ENCODE peak calls at places on chromosomes 6 and 20, in five cellular contexts. P is choroid plexus epithelial cell, X is fibroblast of lung, R is astrocyte, T is H7. E is an unnamed sample.

GRCh38 chr6:146693342-146693741 is 94.6 kb downstream of the ADGB start:
- DNase-seq in P (no peak), X (no peak), R (no peak), T (no peak), E (no peak)

GRCh38 chr20:7879883-7880282 is 60.4 kb downstream of the HAO1 start:
- DNase-seq in P (peak), X (no peak), R (peak), T (no peak), E (no peak)

GRCh38 chr20:50690979-50691584 is at the start of gene RIPOR3:
- DNase-seq in P (peak), X (peak), R (peak), T (peak), E (peak)

GRCh38 chr20:3238616-3239025 is 369 bp downstream of the SLC4A11 start:
- DNase-seq in P (peak), X (peak), R (no peak), T (peak), E (peak)

GRCh38 chr6:41200901-41201783 is at the start of gene TREML2:
- DNase-seq in P (no peak), X (no peak), R (no peak), T (no peak), E (no peak)

GRCh38 chr20:37984018-37984785 is 49.1 kb downstream of the TTI1 start:
- DNase-seq in P (no peak), X (no peak), R (no peak), T (no peak), E (no peak)

GRCh38 chr6:1286972-1287600 is 24.8 kb upstream of the FOXQ1 start:
- DNase-seq in P (peak), X (peak), R (peak), T (no peak), E (no peak)

GRCh38 chr6:113082691-113083090 is 735.6 kb downstream of the RFPL4B start:
- DNase-seq in P (peak), X (peak), R (peak), T (no peak), E (no peak)

GRCh38 chr20:11948809-11949208 is 31.1 kb downstream of the BTBD3 start:
- DNase-seq in P (no peak), X (no peak), R (no peak), T (no peak), E (no peak)

GRCh38 chr20:896626-897025 is 19.5 kb downstream of the ANGPT4 start:
- DNase-seq in P (no peak), X (no peak), R (no peak), T (no peak), E (no peak)

GRCh38 chr20:5145365-5146301 is 18.8 kb downstream of the CDS2 start:
- DNase-seq in P (no peak), X (peak), R (no peak), T (no peak), E (no peak)

GRCh38 chr6:159616456-159616855 is 76.6 kb downstream of the SOD2 start:
- DNase-seq in P (no peak), X (no peak), R (no peak), T (no peak), E (no peak)

GRCh38 chr6:108969776-108970175 is 121.6 kb downstream of the ARMC2 start:
- DNase-seq in P (peak), X (peak), R (no peak), T (no peak), E (no peak)

GRCh38 chr20:8547035-8547649 is 415.1 kb downstream of the PLCB1 start:
- DNase-seq in P (no peak), X (no peak), R (no peak), T (no peak), E (no peak)

GRCh38 chr6:168290095-168290494 is 29.5 kb downstream of the DACT2 start:
- DNase-seq in P (no peak), X (no peak), R (no peak), T (no peak), E (no peak)

GRCh38 chr6:117601811-117602150 is 530 bp downstream of the GOPC start:
- DNase-seq in P (no peak), X (no peak), R (no peak), T (peak), E (no peak)

GRCh38 chr6:160124007-160124406 is 2.4 kb downstream of the SLC22A1 start:
- DNase-seq in P (no peak), X (no peak), R (no peak), T (no peak), E (no peak)

GRCh38 chr20:4521170-4521968 is 200.3 kb upstream of the PRND start:
- DNase-seq in P (no peak), X (no peak), R (no peak), T (peak), E (no peak)

GRCh38 chr6:77609106-77609505 is 43.7 kb upstream of the MEI4 start:
- DNase-seq in P (no peak), X (no peak), R (no peak), T (no peak), E (no peak)

GRCh38 chr6:95384988-95385387 is 192.3 kb upstream of the MANEA start:
- DNase-seq in P (no peak), X (no peak), R (no peak), T (no peak), E (no peak)

GRCh38 chr6:36984581-36985383 is 1.2 kb downstream of the MTCH1 start:
- DNase-seq in P (peak), X (peak), R (peak), T (peak), E (peak)

GRCh38 chr6:154359679-154360078 is 3.1 kb upstream of the IPCEF1 start:
- DNase-seq in P (no peak), X (no peak), R (no peak), T (no peak), E (no peak)

GRCh38 chr20:39853664-39854063 is 835.4 kb downstream of the MAFB start:
- DNase-seq in P (peak), X (peak), R (peak), T (peak), E (peak)

GRCh38 chr20:25223765-25224720 is 23.8 kb upstream of the PYGB start:
- DNase-seq in P (no peak), X (no peak), R (no peak), T (peak), E (no peak)

GRCh38 chr6:41505084-41506049 is 40.8 kb upstream of the FOXP4 start:
- DNase-seq in P (peak), X (peak), R (peak), T (peak), E (peak)

GRCh38 chr6:169921853-169922779 is 170.7 kb downstream of the ERMARD start:
- DNase-seq in P (no peak), X (no peak), R (no peak), T (peak), E (peak)

GRCh38 chr6:159092631-159093030 is 47.8 kb upstream of the TAGAP start:
- DNase-seq in P (peak), X (no peak), R (no peak), T (no peak), E (no peak)

GRCh38 chr20:56628015-56628872 is 862 bp upstream of the TFAP2C start:
- DNase-seq in P (peak), X (no peak), R (no peak), T (peak), E (peak)

GRCh38 chr6:168216741-168217140 is 102.8 kb downstream of the DACT2 start:
- DNase-seq in P (peak), X (peak), R (no peak), T (peak), E (peak)

GRCh38 chr6:90691823-90692222 is 105.0 kb upstream of the MAP3K7 start:
- DNase-seq in P (no peak), X (no peak), R (no peak), T (no peak), E (no peak)

GRCh38 chr6:81476881-81477280 is 275.6 kb downstream of the TENT5A start:
- DNase-seq in P (peak), X (peak), R (peak), T (no peak), E (no peak)

GRCh38 chr6:158819213-158819976 is at the start of gene EZR:
- DNase-seq in P (peak), X (peak), R (peak), T (peak), E (peak)

GRCh38 chr20:59765599-59766177 is 161.3 kb downstream of the PHACTR3 start:
- DNase-seq in P (no peak), X (no peak), R (no peak), T (peak), E (peak)

GRCh38 chr6:152368761-152369624 is 268.2 kb downstream of the SYNE1 start:
- DNase-seq in P (peak), X (no peak), R (no peak), T (no peak), E (peak)

GRCh38 chr6:11918739-11919605 is 93.1 kb upstream of the HIVEP1 start:
- DNase-seq in P (no peak), X (peak), R (no peak), T (no peak), E (peak)

GRCh38 chr6:108526739-108527174 is 34.0 kb upstream of the FOXO3 start:
- DNase-seq in P (peak), X (peak), R (peak), T (peak), E (peak)

GRCh38 chr20:19260412-19261090 is 48.1 kb downstream of the SLC24A3 start:
- DNase-seq in P (no peak), X (no peak), R (no peak), T (no peak), E (no peak)

GRCh38 chr6:85126448-85127178 is 323.3 kb upstream of the NT5E start:
- DNase-seq in P (peak), X (peak), R (no peak), T (peak), E (peak)

GRCh38 chr6:84645000-84645399 is 119.4 kb downstream of the TBX18 start:
- DNase-seq in P (peak), X (peak), R (peak), T (no peak), E (no peak)

GRCh38 chr20:50346372-50347347 is 156.0 kb downstream of the CEBPB start:
- DNase-seq in P (peak), X (peak), R (peak), T (no peak), E (no peak)

DNA sequence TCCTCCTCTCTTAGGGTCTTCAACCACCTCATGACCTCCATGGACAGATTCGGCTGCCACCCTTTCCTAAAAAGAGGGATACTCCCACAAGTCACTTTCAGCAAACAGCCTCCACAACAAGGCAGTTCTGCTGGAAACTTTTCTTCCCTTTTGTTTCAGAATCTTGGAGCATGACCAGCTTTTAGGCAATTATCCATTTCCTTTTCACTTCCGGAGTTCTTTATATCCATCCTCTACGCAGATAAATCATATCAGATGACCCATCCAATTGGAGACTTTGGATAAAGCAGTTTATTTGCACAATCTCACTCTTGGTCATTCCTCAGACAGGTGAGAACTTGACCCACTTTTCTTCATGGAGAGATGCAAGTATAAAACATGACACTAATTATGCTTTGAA is 398.5 kb downstream of the LMBRD1 start:
- DNase-seq in P (no peak), X (no peak), R (no peak), T (no peak), E (no peak)
- H3K4me3 ChIP-seq in P (no peak), X (no peak), R (no peak), T (no peak), E (no peak)

GRCh38 chr20:63014287-63014686 is 7.5 kb upstream of the BHLHE23 start:
- DNase-seq in P (no peak), X (no peak), R (no peak), T (no peak), E (no peak)
- H3K4me3 ChIP-seq in P (no peak), X (no peak), R (no peak), T (no peak), E (peak)

GRCh38 chr20:21190866-21191265 is 65.0 kb downstream of the KIZ start:
- DNase-seq in P (no peak), X (no peak), R (no peak), T (no peak), E (no peak)
- H3K4me3 ChIP-seq in P (no peak), X (no peak), R (no peak), T (no peak), E (peak)

GRCh38 chr6:53067799-53068442 is 2.7 kb downstream of the FBXO9 start:
- DNase-seq in P (peak), X (no peak), R (no peak), T (no peak), E (no peak)

GRCh38 chr6:53067307-53067706 is 2.1 kb downstream of the FBXO9 start:
- DNase-seq in P (peak), X (peak), R (no peak), T (no peak), E (no peak)

GRCh38 chr6:53066059-53066406 is 829 bp downstream of the FBXO9 start:
- DNase-seq in P (peak), X (peak), R (no peak), T (no peak), E (no peak)

GRCh38 chr6:53065266-53066058 is at the start of gene FBXO9:
- DNase-seq in P (peak), X (peak), R (no peak), T (peak), E (peak)

GRCh38 chr6:53066874-53067273 is 1.7 kb downstream of the FBXO9 start:
- DNase-seq in P (no peak), X (no peak), R (no peak), T (no peak), E (no peak)
- H3K4me3 ChIP-seq in P (no peak), X (no peak), R (peak), T (no peak), E (no peak)

GRCh38 chr20:44714102-44714700 is 968 bp upstream of the CCN5 start:
- DNase-seq in P (no peak), X (no peak), R (no peak), T (no peak), E (no peak)

GRCh38 chr20:44716309-44717106 is 1.3 kb downstream of the CCN5 start:
- DNase-seq in P (no peak), X (no peak), R (no peak), T (no peak), E (no peak)

GRCh38 chr20:44715495-44716308 is 533 bp downstream of the CCN5 start:
- DNase-seq in P (no peak), X (no peak), R (no peak), T (no peak), E (no peak)

GRCh38 chr20:44717986-44718385 is 2.8 kb downstream of the CCN5 start:
- DNase-seq in P (no peak), X (no peak), R (no peak), T (peak), E (peak)

GRCh38 chr20:44714701-44715494 is at the start of gene CCN5:
- DNase-seq in P (peak), X (peak), R (peak), T (no peak), E (no peak)
- H3K4me3 ChIP-seq in P (no peak), X (peak), R (no peak), T (no peak), E (no peak)

GRCh38 chr6:29926795-29927427 is 15.4 kb upstream of the HLA-A start:
- DNase-seq in P (peak), X (peak), R (no peak), T (peak), E (peak)

GRCh38 chr6:29925341-29926080 is 16.8 kb upstream of the HLA-A start:
- DNase-seq in P (no peak), X (no peak), R (no peak), T (no peak), E (no peak)

GRCh38 chr6:29924731-29925130 is 17.6 kb upstream of the HLA-A start:
- DNase-seq in P (no peak), X (no peak), R (no peak), T (no peak), E (no peak)

GRCh38 chr6:29926081-29926794 is 16.1 kb upstream of the HLA-A start:
- DNase-seq in P (peak), X (no peak), R (no peak), T (peak), E (no peak)

DNA sequence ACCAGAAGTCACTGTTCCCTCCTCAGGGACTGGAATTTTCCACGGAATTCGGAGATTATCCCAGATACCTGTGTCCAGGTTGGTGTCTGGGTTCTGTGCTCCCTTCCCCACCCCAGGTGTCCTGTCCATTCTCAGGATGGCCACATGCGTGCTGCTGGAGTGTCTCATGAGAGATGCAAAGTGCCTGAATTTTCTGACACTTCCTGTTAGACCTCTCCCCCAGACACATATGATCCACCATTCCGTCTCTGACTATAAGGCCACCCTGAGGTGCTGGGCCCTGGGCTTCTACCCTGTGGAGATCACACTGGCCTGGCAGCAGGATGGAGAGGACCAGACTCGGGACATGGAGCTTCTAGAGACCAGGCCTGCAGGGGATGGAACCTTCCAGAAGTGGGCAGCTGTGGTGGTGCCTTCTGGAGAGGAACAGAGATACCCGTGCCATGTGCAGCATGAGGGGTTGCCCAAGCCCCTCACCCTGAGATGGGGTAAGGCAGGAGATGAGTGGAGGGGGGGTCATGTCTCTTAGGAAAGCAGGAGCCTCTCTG is 14.4 kb upstream of the HLA-A start:
- DNase-seq in P (no peak), X (no peak), R (no peak), T (no peak), E (no peak)
- H3K4me3 ChIP-seq in P (no peak), X (no peak), R (no peak), T (no peak), E (no peak)

GRCh38 chr20:43190332-43190953 is 737 bp upstream of the PTPRT start:
- DNase-seq in P (no peak), X (no peak), R (no peak), T (peak), E (peak)
- H3K4me3 ChIP-seq in P (no peak), X (no peak), R (no peak), T (peak), E (peak)

DNA sequence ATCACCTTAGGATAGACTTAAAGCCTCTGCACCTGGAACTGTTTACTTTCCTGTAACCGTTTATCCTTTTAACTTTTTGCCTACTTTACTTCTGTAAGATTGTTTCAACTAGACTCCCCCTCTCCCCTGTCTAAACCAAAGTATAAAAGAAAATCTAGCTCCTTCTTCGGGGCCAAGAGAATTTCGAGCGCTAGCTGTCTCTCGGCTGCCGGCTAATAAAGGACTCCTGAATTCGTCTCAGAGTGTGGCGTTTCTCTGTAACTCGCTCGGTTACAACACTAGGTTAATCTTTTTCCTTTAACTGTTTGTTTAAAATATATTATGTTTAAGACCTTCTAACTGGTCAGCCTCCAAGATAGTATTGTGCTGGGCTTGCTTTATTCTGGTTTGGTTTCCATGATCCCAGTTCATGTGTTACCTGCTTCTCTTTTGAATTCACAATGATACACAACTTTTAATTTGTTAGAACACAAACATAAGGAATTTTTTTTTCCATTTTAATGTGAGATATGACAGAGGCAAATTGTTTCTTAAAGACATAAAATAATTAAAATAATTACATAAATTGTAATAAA is 8.7 kb upstream of the NQO2 start:
- DNase-seq in P (no peak), X (no peak), R (no peak), T (no peak), E (no peak)
- H3K4me3 ChIP-seq in P (peak), X (peak), R (peak), T (no peak), E (no peak)

GRCh38 chr6:32183483-32184083 is 470 bp downstream of the AGER start:
- DNase-seq in P (no peak), X (no peak), R (no peak), T (peak), E (no peak)
- H3K4me3 ChIP-seq in P (no peak), X (no peak), R (no peak), T (no peak), E (no peak)

GRCh38 chr6:150632785-150633465 is 33.2 kb downstream of the PLEKHG1 start:
- DNase-seq in P (no peak), X (no peak), R (no peak), T (no peak), E (no peak)

GRCh38 chr6:150631283-150631981 is 31.7 kb downstream of the PLEKHG1 start:
- DNase-seq in P (no peak), X (no peak), R (no peak), T (no peak), E (no peak)

GRCh38 chr6:150631982-150632642 is 32.4 kb downstream of the PLEKHG1 start:
- DNase-seq in P (peak), X (no peak), R (no peak), T (no peak), E (no peak)

GRCh38 chr6:150634641-150635292 is 35.1 kb downstream of the PLEKHG1 start:
- DNase-seq in P (no peak), X (peak), R (peak), T (no peak), E (no peak)

DNA sequence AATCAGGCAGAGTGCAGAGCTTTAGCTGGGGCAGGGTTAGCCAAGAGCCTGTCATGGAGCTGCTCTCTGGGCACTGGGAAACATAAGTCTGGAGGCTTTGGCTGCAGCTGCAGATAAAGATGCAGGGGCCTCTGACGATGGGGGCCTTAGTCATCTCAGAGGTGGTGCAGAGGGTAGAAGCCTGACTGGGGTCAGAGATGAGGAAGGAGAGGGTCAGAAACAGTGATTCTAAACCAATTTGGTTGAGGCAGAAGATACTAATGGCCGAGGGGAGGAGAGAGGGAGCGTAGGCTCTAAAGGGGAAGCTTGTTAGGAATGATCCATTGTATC is 33.7 kb downstream of the PLEKHG1 start:
- DNase-seq in P (no peak), X (no peak), R (no peak), T (no peak), E (no peak)
- H3K4me3 ChIP-seq in P (no peak), X (no peak), R (no peak), T (no peak), E (no peak)

E was measured in neural progenitor cell.